ENCODE peak calls at places on chromosomes 13 and 19, in four cellular contexts. M, K, H and C are unnamed samples.

GRCh38 chr19:23802290-23802689 is 43.6 kb upstream of the ZNF681 start:
- DNase-seq in M (no peak), K (peak), H (no peak), C (no peak)

GRCh38 chr19:7865262-7865911 is 8.8 kb downstream of the PRR36 start:
- DNase-seq in M (no peak), K (no peak), H (no peak), C (no peak)

GRCh38 chr19:7787141-7787540 is 24.1 kb downstream of the CLEC4M start:
- DNase-seq in M (no peak), K (peak), H (no peak), C (peak)

GRCh38 chr19:7871530-7872305 is 2.5 kb downstream of the PRR36 start:
- DNase-seq in M (peak), K (peak), H (peak), C (peak)

GRCh38 chr19:35555301-35556005 is 8.0 kb downstream of the ATP4A start:
- DNase-seq in M (no peak), K (no peak), H (peak), C (peak)

GRCh38 chr13:38090913-38091312 is 221.3 kb upstream of the TRPC4 start:
- DNase-seq in M (no peak), K (no peak), H (no peak), C (no peak)

GRCh38 chr13:91017031-91017668 is 330.3 kb upstream of the MIR17HG start:
- DNase-seq in M (no peak), K (peak), H (peak), C (peak)

GRCh38 chr19:10535613-10536012 is 8.1 kb upstream of the ATG4D start:
- DNase-seq in M (no peak), K (no peak), H (no peak), C (no peak)

GRCh38 chr19:53664760-53665159 is 33.0 kb downstream of the DPRX start:
- DNase-seq in M (no peak), K (no peak), H (no peak), C (no peak)

GRCh38 chr19:7138402-7138801 is 68.9 kb downstream of the ZNF557 start:
- DNase-seq in M (peak), K (peak), H (no peak), C (no peak)

GRCh38 chr13:40152145-40152544 is 496.7 kb downstream of the COG6 start:
- DNase-seq in M (no peak), K (peak), H (peak), C (peak)

GRCh38 chr19:34316741-34317241 is 48.2 kb upstream of the GPI start:
- DNase-seq in M (no peak), K (peak), H (peak), C (no peak)

GRCh38 chr13:99658266-99658991 is 157.2 kb downstream of the TM9SF2 start:
- DNase-seq in M (peak), K (peak), H (peak), C (peak)

GRCh38 chr13:73722120-73722519 is 412.1 kb downstream of the KLF12 start:
- DNase-seq in M (no peak), K (no peak), H (peak), C (no peak)

GRCh38 chr19:19276851-19277250 is 3.8 kb upstream of the TM6SF2 start:
- DNase-seq in M (no peak), K (no peak), H (no peak), C (no peak)

GRCh38 chr13:50457430-50458393 is 385.8 kb downstream of the DLEU7 start:
- DNase-seq in M (no peak), K (no peak), H (no peak), C (no peak)

GRCh38 chr19:29781582-29782580 is 29.9 kb upstream of the CCNE1 start:
- DNase-seq in M (no peak), K (no peak), H (no peak), C (no peak)

GRCh38 chr13:113273856-113274590 is 23.0 kb upstream of the LAMP1 start:
- DNase-seq in M (peak), K (peak), H (peak), C (no peak)

GRCh38 chr19:15475169-15475568 is 4.1 kb downstream of the PGLYRP2 start:
- DNase-seq in M (no peak), K (no peak), H (no peak), C (no peak)

GRCh38 chr13:36815069-36815468 is 4.0 kb upstream of the RFXAP start:
- DNase-seq in M (no peak), K (no peak), H (no peak), C (no peak)

GRCh38 chr19:48624067-48624594 is 4.8 kb downstream of the SPHK2 start:
- DNase-seq in M (peak), K (peak), H (peak), C (no peak)

GRCh38 chr13:39347926-39348901 is 254.8 kb downstream of the LHFPL6 start:
- DNase-seq in M (no peak), K (no peak), H (no peak), C (no peak)

GRCh38 chr13:38688674-38689073 is 1.8 kb downstream of the FREM2 start:
- DNase-seq in M (no peak), K (no peak), H (no peak), C (no peak)

GRCh38 chr13:73040479-73040878 is 18.3 kb upstream of the KLF5 start:
- DNase-seq in M (no peak), K (no peak), H (no peak), C (no peak)

GRCh38 chr13:23644527-23644926 is 74.3 kb downstream of the TNFRSF19 start:
- DNase-seq in M (no peak), K (no peak), H (no peak), C (no peak)

GRCh38 chr19:38670921-38671398 is 23.5 kb downstream of the ACTN4 start:
- DNase-seq in M (no peak), K (no peak), H (no peak), C (no peak)

GRCh38 chr19:11675569-11675968 is 63.2 kb downstream of the ZNF823 start:
- DNase-seq in M (no peak), K (no peak), H (no peak), C (no peak)

GRCh38 chr13:88085036-88085435 is 413.9 kb downstream of the SLITRK5 start:
- DNase-seq in M (no peak), K (no peak), H (peak), C (no peak)

GRCh38 chr19:289651-290538 is 1.3 kb downstream of the PLPP2 start:
- DNase-seq in M (no peak), K (peak), H (peak), C (peak)

GRCh38 chr19:20840371-20840770 is 64.3 kb downstream of the ZNF66 start:
- DNase-seq in M (no peak), K (no peak), H (no peak), C (no peak)

GRCh38 chr19:58518261-58519086 is 1.1 kb downstream of the ZBTB45 start:
- DNase-seq in M (no peak), K (no peak), H (no peak), C (peak)

GRCh38 chr19:3740431-3740830 is 21.1 kb downstream of the APBA3 start:
- DNase-seq in M (no peak), K (no peak), H (no peak), C (no peak)
- H3K4me3 ChIP-seq in M (no peak), K (no peak), H (no peak), C (no peak)

GRCh38 chr13:69566104-69566716 is 541.4 kb upstream of the ATXN8OS start:
- DNase-seq in M (no peak), K (no peak), H (no peak), C (no peak)

GRCh38 chr13:69567514-69567913 is 540.1 kb upstream of the ATXN8OS start:
- DNase-seq in M (no peak), K (no peak), H (no peak), C (no peak)

DNA sequence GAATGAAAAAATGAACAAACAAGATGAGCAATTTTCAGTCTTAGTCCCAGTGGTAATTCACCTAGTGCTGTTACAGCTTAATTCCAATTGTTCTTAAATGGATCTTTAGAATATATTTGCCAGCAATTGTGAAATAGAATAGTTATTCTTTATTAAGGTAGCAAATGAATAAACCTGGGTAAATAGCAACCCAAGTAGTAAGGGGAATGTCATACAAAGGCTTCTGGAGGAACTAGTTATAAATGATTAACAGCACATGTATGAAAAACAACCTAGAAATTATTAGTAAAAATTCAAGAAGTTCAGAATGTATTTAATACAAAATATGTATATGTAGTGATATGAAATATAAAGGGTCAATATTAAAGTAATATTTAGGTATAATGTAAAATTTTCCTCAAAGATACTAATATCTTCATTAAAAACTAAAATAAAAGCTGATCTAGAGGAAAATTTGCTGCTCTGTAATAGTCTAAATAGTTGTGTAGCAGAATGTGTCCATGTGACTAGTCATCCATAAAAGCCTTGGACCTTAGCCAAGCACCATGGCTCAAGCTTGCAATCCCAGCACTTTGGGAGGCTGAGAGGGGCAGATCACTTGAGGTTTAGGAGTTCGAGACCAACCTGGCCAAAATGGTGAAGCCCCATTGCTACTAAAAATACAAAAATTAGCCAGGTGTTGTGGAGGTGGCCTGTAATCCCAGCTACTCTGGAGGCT is 535.9 kb upstream of the ATXN8OS start:
- DNase-seq in M (no peak), K (no peak), H (no peak), C (no peak)
- H3K4me3 ChIP-seq in M (no peak), K (no peak), H (no peak), C (no peak)

GRCh38 chr13:105847532-105848295 is 687.7 kb downstream of the EFNB2 start:
- DNase-seq in M (no peak), K (no peak), H (no peak), C (peak)
- H3K4me3 ChIP-seq in M (no peak), K (no peak), H (no peak), C (no peak)

GRCh38 chr19:5340637-5341447 is at the start of gene PTPRS:
- DNase-seq in M (peak), K (peak), H (peak), C (peak)
- H3K4me3 ChIP-seq in M (peak), K (no peak), H (peak), C (peak)

GRCh38 chr19:40806385-40807146 is 7.6 kb downstream of the EGLN2 start:
- DNase-seq in M (peak), K (peak), H (peak), C (peak)
- H3K4me3 ChIP-seq in M (peak), K (no peak), H (no peak), C (no peak)

DNA sequence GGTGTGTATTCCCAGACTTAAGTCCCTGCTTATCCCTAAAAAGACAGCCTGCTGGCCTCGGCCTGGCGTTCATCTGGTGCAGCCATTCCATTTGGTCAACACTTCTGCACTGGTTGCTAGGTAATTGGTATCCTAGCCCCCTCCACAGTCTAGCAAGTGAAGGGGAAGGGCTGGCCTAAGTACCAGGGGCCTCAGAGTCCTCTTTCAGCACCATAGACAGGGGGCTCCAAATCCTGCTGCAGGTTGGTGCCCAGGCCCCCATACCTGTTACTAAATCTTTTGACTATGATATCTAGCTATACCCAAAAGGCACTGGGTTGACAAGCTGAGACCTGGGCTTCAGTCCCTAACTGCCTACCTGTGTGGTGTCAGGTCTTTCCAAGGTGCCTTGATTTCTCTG is 4.0 kb upstream of the CCDC97 start:
- DNase-seq in M (no peak), K (no peak), H (no peak), C (no peak)
- H3K4me3 ChIP-seq in M (no peak), K (no peak), H (no peak), C (no peak)

DNA sequence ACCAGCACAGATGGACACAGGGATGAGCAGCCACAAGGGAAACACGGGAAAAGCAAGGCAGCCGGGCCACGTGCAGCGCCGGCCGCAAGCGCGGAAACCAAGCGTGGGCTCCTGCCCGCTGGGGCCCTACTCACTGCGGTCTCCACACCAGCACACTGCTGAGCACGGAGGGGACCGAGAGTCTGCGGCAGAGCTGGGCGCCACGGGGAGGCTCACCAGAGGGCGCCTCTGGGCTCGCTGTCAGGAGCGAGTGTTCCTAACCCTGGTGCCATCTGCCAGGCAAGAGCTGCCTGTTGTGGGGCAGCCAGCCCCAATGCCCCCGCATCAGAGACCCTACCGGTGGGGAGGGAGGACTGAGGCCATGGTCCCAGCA is 26.5 kb downstream of the MPND start:
- DNase-seq in M (peak), K (peak), H (peak), C (no peak)
- H3K4me3 ChIP-seq in M (peak), K (no peak), H (no peak), C (no peak)

GRCh38 chr13:94708971-94709614 is 3.3 kb downstream of the SOX21 start:
- DNase-seq in M (no peak), K (no peak), H (no peak), C (no peak)

GRCh38 chr13:94706854-94707399 is 5.4 kb downstream of the SOX21 start:
- DNase-seq in M (no peak), K (no peak), H (no peak), C (no peak)

GRCh38 chr13:94707400-94708021 is 4.8 kb downstream of the SOX21 start:
- DNase-seq in M (no peak), K (no peak), H (no peak), C (no peak)

GRCh38 chr13:94706101-94706853 is 6.1 kb downstream of the SOX21 start:
- DNase-seq in M (no peak), K (no peak), H (no peak), C (no peak)

DNA sequence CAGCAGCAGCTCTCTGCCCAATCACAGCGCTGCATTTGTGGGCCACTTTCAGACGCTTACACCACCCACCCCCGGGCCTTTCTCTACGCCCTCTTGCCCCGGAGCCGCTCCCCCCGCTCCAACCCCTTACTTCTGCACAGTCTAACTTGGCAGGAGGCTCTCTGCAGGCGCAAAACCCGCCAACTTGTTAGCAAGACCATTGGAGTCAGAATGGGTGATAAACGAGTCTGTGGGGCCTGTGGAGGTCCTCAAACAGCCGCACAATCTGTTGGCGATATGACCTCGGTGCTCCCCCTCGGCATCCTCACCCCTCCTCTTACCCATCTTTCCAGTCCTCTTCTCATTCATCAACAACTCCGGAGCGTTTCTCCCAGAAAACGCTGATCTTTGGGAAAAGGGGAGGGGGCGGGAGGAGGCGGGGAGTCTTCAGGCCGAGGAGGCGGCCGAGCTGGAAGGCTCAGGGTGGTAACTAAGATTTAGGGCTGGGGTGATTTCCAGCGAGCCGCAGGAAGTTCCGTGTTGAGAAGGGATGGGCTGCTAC is 4.2 kb downstream of the SOX21 start:
- DNase-seq in M (no peak), K (no peak), H (no peak), C (no peak)
- H3K4me3 ChIP-seq in M (peak), K (no peak), H (no peak), C (no peak)

GRCh38 chr13:33284916-33285315 is 639 bp downstream of the STARD13 start:
- DNase-seq in M (no peak), K (no peak), H (peak), C (no peak)

GRCh38 chr13:33281951-33282595 is 3.5 kb downstream of the STARD13 start:
- DNase-seq in M (no peak), K (no peak), H (peak), C (no peak)

GRCh38 chr13:33283195-33283910 is 2.2 kb downstream of the STARD13 start:
- DNase-seq in M (no peak), K (no peak), H (peak), C (no peak)

GRCh38 chr13:33285420-33286124 is at the start of gene STARD13:
- DNase-seq in M (peak), K (peak), H (peak), C (peak)

DNA sequence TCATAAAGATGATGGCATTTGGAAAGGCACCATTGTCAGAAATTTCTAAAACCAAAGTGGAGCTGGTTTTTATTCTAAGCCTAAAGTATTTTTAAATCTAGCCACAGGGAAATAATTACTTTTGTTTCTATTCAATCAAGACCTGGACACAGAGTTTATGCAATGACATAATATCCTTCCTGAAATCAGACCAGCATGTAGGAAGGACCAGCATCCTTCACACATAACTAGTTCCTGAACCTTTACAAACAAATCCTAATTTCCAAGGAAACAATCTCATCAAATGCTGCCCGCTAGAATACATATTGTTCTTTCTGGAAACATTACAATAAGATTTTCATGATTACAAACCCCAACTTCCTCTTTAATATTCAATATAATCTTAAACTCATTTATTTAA is 1.5 kb downstream of the STARD13 start:
- DNase-seq in M (no peak), K (no peak), H (peak), C (no peak)
- H3K4me3 ChIP-seq in M (peak), K (no peak), H (peak), C (peak)